ENCODE peak calls at places on chromosome 14, in eight cellular contexts. Y is endodermal cell, B is DND-41, H is aorta, C is tibial artery, T is body of pancreas, N is thoracic aorta, E is PC-3. W is an unnamed sample.

GRCh38 chr14:61524211-61524806 is 171.0 kb upstream of the HIF1A start:
- DNase-seq in Y (peak; percentile 20), B (no peak), H (no peak), C (no peak), T (no peak), N (no peak), E (peak; percentile 95), W (peak; percentile 100)

GRCh38 chr14:59182641-59183040 is 5.8 kb upstream of the DAAM1 start:
- DNase-seq in Y (no peak), B (no peak), H (no peak), C (no peak), T (no peak), N (no peak), E (peak; percentile 46), W (no peak)

GRCh38 chr14:94051115-94051514 is 25.0 kb downstream of the OTUB2 start:
- DNase-seq in Y (peak; percentile 78), B (no peak), H (no peak), C (peak; percentile 58), T (peak; percentile 28), N (no peak), E (peak; percentile 21), W (peak; percentile 46)

GRCh38 chr14:101009531-101009930 is 106.0 kb upstream of the RTL1 start:
- DNase-seq in Y (peak; percentile 27), B (no peak), H (no peak), C (peak; percentile 50), T (peak; percentile 6), N (no peak), E (no peak), W (no peak)

GRCh38 chr14:55440385-55440784 is at the start of gene TBPL2:
- DNase-seq in Y (peak; percentile 94), B (no peak), H (no peak), C (no peak), T (no peak), N (no peak), E (no peak), W (no peak)

GRCh38 chr14:44767646-44768173 is 194.0 kb downstream of the KLHL28 start:
- DNase-seq in Y (peak; percentile 56), B (no peak), H (no peak), C (no peak), T (no peak), N (no peak), E (peak; percentile 13), W (no peak)

GRCh38 chr14:58298880-58299664 is 717 bp downstream of the ARID4A start:
- DNase-seq in Y (peak; percentile 72), B (peak; percentile 53), H (peak; percentile 65), C (peak; percentile 69), T (peak; percentile 30), N (no peak), E (no peak), W (no peak)

GRCh38 chr14:91523972-91524371 is 13.9 kb upstream of the PPP4R3A start:
- DNase-seq in Y (peak; percentile 50), B (no peak), H (no peak), C (no peak), T (no peak), N (no peak), E (no peak), W (no peak)

GRCh38 chr14:102966681-102967505 is 44.4 kb downstream of the AMN start:
- DNase-seq in Y (no peak), B (no peak), H (peak; percentile 31), C (no peak), T (no peak), N (no peak), E (no peak), W (no peak)

GRCh38 chr14:24861083-24861630 is 188.8 kb downstream of the STXBP6 start:
- DNase-seq in Y (no peak), B (no peak), H (no peak), C (no peak), T (peak; percentile 27), N (no peak), E (no peak), W (no peak)

GRCh38 chr14:56412453-56413434 is 166.9 kb upstream of the TMEM260 start:
- DNase-seq in Y (no peak), B (peak; percentile 71), H (no peak), C (no peak), T (no peak), N (no peak), E (no peak), W (no peak)

GRCh38 chr14:70660967-70661871 is 19.5 kb downstream of the TTC9 start:
- DNase-seq in Y (no peak), B (peak; percentile 58), H (no peak), C (no peak), T (peak; percentile 22), N (no peak), E (no peak), W (no peak)

GRCh38 chr14:38125484-38125912 is 82.2 kb upstream of the SSTR1 start:
- DNase-seq in Y (no peak), B (no peak), H (no peak), C (no peak), T (no peak), N (no peak), E (no peak), W (no peak)

GRCh38 chr14:65226824-65227604 is 124.7 kb upstream of the MAX start:
- DNase-seq in Y (peak; percentile 90), B (no peak), H (no peak), C (peak; percentile 21), T (peak; percentile 63), N (no peak), E (peak; percentile 94), W (peak; percentile 57)

GRCh38 chr14:94612580-94613554 is 676 bp downstream of the SERPINA3 start:
- DNase-seq in Y (no peak), B (no peak), H (no peak), C (no peak), T (no peak), N (no peak), E (no peak), W (no peak)

GRCh38 chr14:105891631-105892452 is 365.5 kb downstream of the TMEM121 start:
- DNase-seq in Y (peak; percentile 15), B (no peak), H (peak; percentile 21), C (peak; percentile 52), T (no peak), N (no peak), E (no peak), W (no peak)
- H3K9me3 ChIP-seq in Y (peaks cover 9% of the 10 kb centered on the region), B (no peaks in the 10 kb centered on the region), H (no peaks in the 10 kb centered on the region), C (no peaks in the 10 kb centered on the region), T (no peaks in the 10 kb centered on the region), N (no peaks in the 10 kb centered on the region), E (no peaks in the 10 kb centered on the region), W (no peaks in the 10 kb centered on the region)

GRCh38 chr14:43161477-43161876 is 1345.6 kb downstream of the FSCB start:
- DNase-seq in Y (no peak), B (no peak), H (no peak), C (no peak), T (no peak), N (no peak), E (no peak), W (no peak)

GRCh38 chr14:43155258-43155657 is 1351.8 kb downstream of the FSCB start:
- DNase-seq in Y (no peak), B (no peak), H (no peak), C (no peak), T (no peak), N (no peak), E (no peak), W (no peak)

DNA sequence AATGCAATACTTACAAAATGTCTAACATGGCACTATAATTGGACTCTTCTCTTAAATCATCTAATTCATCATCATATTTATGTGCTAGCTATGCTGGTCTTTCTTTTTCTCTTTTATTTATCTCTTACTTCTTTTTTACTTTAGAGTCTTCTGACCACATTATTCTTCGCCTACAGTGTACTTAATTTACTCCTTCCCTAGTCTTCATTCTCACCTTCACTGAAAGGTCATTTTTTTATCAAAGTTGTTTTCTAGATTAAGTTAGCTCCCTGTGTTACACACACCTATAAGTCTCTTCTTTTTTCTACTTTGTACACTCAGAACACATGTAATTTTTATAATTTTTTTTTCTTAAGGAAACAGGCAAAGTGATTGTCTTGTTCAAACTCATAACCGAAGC is 1351.2 kb downstream of the FSCB start:
- DNase-seq in Y (no peak), B (no peak), H (no peak), C (no peak), T (no peak), N (no peak), E (no peak), W (no peak)
- H3K9me3 ChIP-seq in Y (no peaks in the 10 kb centered on the region), B (no peaks in the 10 kb centered on the region), H (no peaks in the 10 kb centered on the region), C (no peaks in the 10 kb centered on the region), T (no peaks in the 10 kb centered on the region), N (no peaks in the 10 kb centered on the region), E (no peaks in the 10 kb centered on the region), W (no peaks in the 10 kb centered on the region)

GRCh38 chr14:74532246-74532645 is 38.7 kb downstream of the ISCA2 start:
- DNase-seq in Y (no peak), B (no peak), H (no peak), C (no peak), T (no peak), N (no peak), E (no peak), W (no peak)
- H3K9me3 ChIP-seq in Y (no peaks in the 10 kb centered on the region), B (no peaks in the 10 kb centered on the region), H (no peaks in the 10 kb centered on the region), C (no peaks in the 10 kb centered on the region), T (no peaks in the 10 kb centered on the region), N (no peaks in the 10 kb centered on the region), E (no peaks in the 10 kb centered on the region), W (no peaks in the 10 kb centered on the region)

DNA sequence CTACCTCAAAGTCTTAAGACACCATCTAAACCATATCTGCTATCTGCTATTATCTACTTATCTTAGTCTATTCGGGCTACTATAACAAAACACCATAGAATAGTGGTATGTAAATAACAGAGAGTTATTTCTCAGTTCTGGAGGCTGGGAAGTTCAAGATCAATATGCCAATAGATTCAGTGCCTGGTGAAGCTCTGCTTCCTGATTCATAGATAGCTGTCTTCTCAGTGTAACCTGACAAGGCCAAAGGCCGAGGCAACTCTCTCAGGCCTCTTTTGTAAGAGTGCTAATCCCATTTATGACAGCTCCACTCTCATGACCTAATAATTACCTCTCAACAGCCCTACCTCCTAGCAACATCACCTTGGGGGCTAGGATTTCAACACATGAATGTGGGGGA is 297.7 kb downstream of the FOXG1 start:
- DNase-seq in Y (no peak), B (no peak), H (no peak), C (no peak), T (no peak), N (no peak), E (no peak), W (no peak)
- H3K9me3 ChIP-seq in Y (no peaks in the 10 kb centered on the region), B (no peaks in the 10 kb centered on the region), H (no peaks in the 10 kb centered on the region), C (no peaks in the 10 kb centered on the region), T (no peaks in the 10 kb centered on the region), N (no peaks in the 10 kb centered on the region), E (no peaks in the 10 kb centered on the region), W (no peaks in the 10 kb centered on the region)

W was measured in HAP-1.